ENCODE peak calls at places on chromosomes 5 and 9, in eight cellular contexts. G is cerebellar cortex, F is KBM-7, Z is GM03348, M is Right ventricle myocardium superior, I is GM13977, H is H54, K is HEK293T. Q is an unnamed sample.

GRCh38 chr9:37248651-37249163 is 128.3 kb downstream of the ZCCHC7 start:
- DNase-seq in G (no peak), F (no peak), Z (no peak), M (no peak), I (no peak), H (no peak), K (no peak), Q (no peak)

GRCh38 chr9:76571288-76572204 is 112.6 kb downstream of the GCNT1 start:
- DNase-seq in G (no peak), F (no peak), Z (no peak), M (peak), I (peak), H (no peak), K (no peak), Q (no peak)

GRCh38 chr5:148005788-148006520 is 57.8 kb upstream of the SPINK5 start:
- DNase-seq in G (peak), F (peak), Z (no peak), M (no peak), I (no peak), H (no peak), K (no peak), Q (no peak)

GRCh38 chr5:170903075-170903474 is 41.3 kb downstream of the RANBP17 start:
- DNase-seq in G (no peak), F (no peak), Z (no peak), M (no peak), I (no peak), H (no peak), K (no peak), Q (no peak)

GRCh38 chr9:93964685-93965084 is 9.5 kb upstream of the BARX1 start:
- DNase-seq in G (no peak), F (no peak), Z (peak), M (no peak), I (peak), H (peak), K (no peak), Q (no peak)

GRCh38 chr5:72244862-72245371 is 75.1 kb downstream of the MRPS27 start:
- DNase-seq in G (peak), F (peak), Z (peak), M (no peak), I (peak), H (no peak), K (peak), Q (no peak)

GRCh38 chr9:19411316-19411715 is 2.5 kb downstream of the ACER2 start:
- DNase-seq in G (no peak), F (no peak), Z (no peak), M (no peak), I (no peak), H (no peak), K (no peak), Q (no peak)

GRCh38 chr5:14366763-14367162 is 214.8 kb upstream of the OTULINL start:
- DNase-seq in G (peak), F (no peak), Z (no peak), M (no peak), I (no peak), H (no peak), K (no peak), Q (no peak)

GRCh38 chr5:34656001-34656699 is at the start of gene RAI14:
- DNase-seq in G (peak), F (peak), Z (peak), M (peak), I (peak), H (peak), K (peak), Q (peak)

GRCh38 chr5:172410160-172410559 is 44.2 kb downstream of the SH3PXD2B start:
- DNase-seq in G (no peak), F (peak), Z (no peak), M (no peak), I (no peak), H (no peak), K (no peak), Q (no peak)

GRCh38 chr9:37938121-37938906 is 34.4 kb upstream of the SLC25A51 start:
- DNase-seq in G (no peak), F (no peak), Z (peak), M (peak), I (no peak), H (peak), K (peak), Q (peak)

GRCh38 chr9:100352201-100352726 is 478 bp downstream of the TEX10 start:
- DNase-seq in G (peak), F (peak), Z (peak), M (peak), I (peak), H (peak), K (peak), Q (peak)

Q was measured in prostate gland.